ENCODE peak calls at places on chromosomes 16 and 17, in four cellular contexts. T is H54; Y is frontal cortex; C is stimulated activated naive CD4-positive, alpha-beta T cell treated with Interleukin-2 at 50 U/mL for 16 hours. P is an unnamed sample.

GRCh38 chr17:75769536-75769935 is 4.5 kb upstream of the GALK1 start:
- DNase-seq in T (no peak), C (no peak), Y (no peak), P (no peak)

GRCh38 chr17:72697602-72698146 is 394.8 kb downstream of the SLC39A11 start:
- DNase-seq in Y (no peak), T (no peak), C (no peak), P (no peak)

GRCh38 chr16:88355093-88355388 is 27.7 kb upstream of the ZNF469 start:
- DNase-seq in Y (no peak), T (no peak), C (no peak), P (no peak)

GRCh38 chr16:17529982-17530760 is 59.4 kb upstream of the XYLT1 start:
- DNase-seq in T (no peak), Y (no peak), C (peak), P (no peak)

GRCh38 chr17:35731239-35731931 is at the start of gene RASL10B:
- DNase-seq in C (peak), T (no peak), Y (peak), P (no peak)

GRCh38 chr16:24119807-24120206 is 136.3 kb upstream of the CACNG3 start:
- DNase-seq in Y (no peak), C (no peak), T (no peak), P (no peak)

GRCh38 chr16:27967169-27967568 is 96.3 kb downstream of the GSG1L start:
- DNase-seq in T (no peak), Y (no peak), C (no peak), P (no peak)

GRCh38 chr17:50056961-50057330 is 1.0 kb downstream of the ITGA3 start:
- DNase-seq in Y (no peak), T (no peak), C (no peak), P (no peak)

GRCh38 chr17:68614718-68615117 is 13.6 kb upstream of the FAM20A start:
- DNase-seq in Y (no peak), C (no peak), T (no peak), P (no peak)

GRCh38 chr17:80259642-80260535 is 763 bp upstream of the RNF213 start:
- DNase-seq in T (peak), Y (peak), C (peak), P (no peak)

GRCh38 chr17:3635474-3636153 is 436 bp downstream of the SHPK start:
- DNase-seq in T (no peak), C (no peak), Y (no peak), P (no peak)

GRCh38 chr17:33438136-33438535 is 145.0 kb upstream of the ASIC2 start:
- DNase-seq in T (no peak), C (no peak), Y (no peak), P (no peak)

GRCh38 chr17:76585048-76585648 is 512 bp downstream of the ST6GALNAC2 start:
- DNase-seq in T (no peak), C (no peak), Y (no peak), P (no peak)

GRCh38 chr16:81610144-81610842 is 165.7 kb downstream of the CMIP start:
- DNase-seq in Y (peak), C (no peak), T (peak), P (no peak)

GRCh38 chr16:70476272-70477020 is 22.1 kb downstream of the FCSK start:
- DNase-seq in C (peak), T (peak), Y (peak), P (peak)

GRCh38 chr17:35460354-35460851 is 11.8 kb upstream of the SLFN13 start:
- DNase-seq in C (peak), Y (peak), T (no peak), P (peak)

GRCh38 chr16:4624015-4624826 is at the start of gene MGRN1:
- DNase-seq in Y (peak), C (peak), T (peak), P (peak)

GRCh38 chr17:28145348-28145747 is 102.9 kb downstream of the NLK start:
- DNase-seq in C (no peak), T (peak), Y (no peak), P (peak)

GRCh38 chr17:17367931-17368330 is 64.8 kb downstream of the NT5M start:
- DNase-seq in C (no peak), Y (no peak), T (no peak), P (no peak)

GRCh38 chr17:28811594-28812135 is 30.9 kb downstream of the FAM222B start:
- DNase-seq in C (no peak), Y (no peak), T (peak), P (peak)

GRCh38 chr16:72311426-72311825 is 139.5 kb upstream of the PMFBP1 start:
- DNase-seq in Y (no peak), T (no peak), C (no peak), P (no peak)

GRCh38 chr17:41530062-41531048 is 2.2 kb upstream of the KRT19 start:
- DNase-seq in C (no peak), T (peak), Y (no peak), P (peak)

GRCh38 chr17:43515641-43516040 is 30.5 kb downstream of the ETV4 start:
- DNase-seq in Y (no peak), T (no peak), C (no peak), P (no peak)

GRCh38 chr17:43599835-43600234 is 53.7 kb upstream of the ETV4 start:
- DNase-seq in T (peak), C (no peak), Y (no peak), P (no peak)

GRCh38 chr16:54361813-54362212 is 75.2 kb upstream of the IRX3 start:
- DNase-seq in T (no peak), Y (no peak), C (no peak), P (no peak)

P was measured in HCT116.